ENCODE peak calls at places on chromosomes 6 and 20, in five cellular contexts. N is HT-29; E is H7; C is A172; M is stimulated activated CD4-positive, alpha-beta T cell treated with anti-CD3 and anti-CD28 coated beads, Interleukin-1b, Interleukin-23, amount 100 ng/mL, for 24 hours. W is an unnamed sample.

GRCh38 chr6:16136536-16137450 is 7.9 kb downstream of the MYLIP start:
- DNase-seq in M (peak), C (peak), N (peak), E (no peak), W (peak)

GRCh38 chr20:54165803-54166202 is 8.0 kb downstream of the CYP24A1 start:
- DNase-seq in E (no peak), M (no peak), C (no peak), N (no peak), W (no peak)

GRCh38 chr20:61558726-61559125 is 306.7 kb downstream of the CDH4 start:
- DNase-seq in M (no peak), C (peak), N (no peak), E (peak), W (no peak)

GRCh38 chr20:1802385-1803215 is 92.6 kb upstream of the SIRPA start:
- DNase-seq in N (no peak), E (peak), M (peak), C (no peak), W (no peak)

GRCh38 chr20:62744761-62745160 is 36.1 kb downstream of the NTSR1 start:
- DNase-seq in E (no peak), M (no peak), N (no peak), C (no peak), W (no peak)

GRCh38 chr6:44475779-44476434 is 88.4 kb downstream of the CDC5L start:
- DNase-seq in M (peak), N (peak), E (peak), C (peak), W (peak)

GRCh38 chr6:27608916-27609883 is 136.3 kb upstream of the ZNF184 start:
- DNase-seq in C (peak), N (peak), E (peak), M (no peak), W (no peak)

GRCh38 chr6:139376054-139376355 is 1.6 kb upstream of the CITED2 start:
- DNase-seq in M (no peak), C (no peak), N (no peak), E (no peak), W (no peak)

GRCh38 chr6:44072959-44073611 is 54.2 kb downstream of the MRPL14 start:
- DNase-seq in E (peak), M (peak), N (peak), C (no peak), W (peak)

W was measured in stimulated activated effector memory CD8-positive, alpha-beta T cell treated with anti-CD3 and anti-CD28 coated beads, Interleukin-12 subunit alpha, Interleukin-12 subunit beta, amount 100 ng/mL, for 72 hours.